ENCODE peak calls at places on chromosomes 6 and 20, in six cellular contexts. One of them, this sample, is unnamed.

GRCh38 chr20:34771680-34772081 is 53.8 kb downstream of the NCOA6 start:
- DNase-seq in PC-3: no peak
- DNase-seq in thoracic aorta: no peak
- DNase-seq in left lung: no peak
- DNase-seq in K562: no peak
- DNase-seq in NAMALWA: no peak
- DNase-seq in this sample: no peak

GRCh38 chr6:18118330-18118729 is 4.1 kb downstream of the NHLRC1 start:
- DNase-seq in thoracic aorta: no peak
- DNase-seq in NAMALWA: no peak
- DNase-seq in K562: no peak
- DNase-seq in left lung: no peak
- DNase-seq in PC-3: no peak
- DNase-seq in this sample: no peak

GRCh38 chr20:57501461-57502330 is 23.2 kb downstream of the CTCFL start:
- DNase-seq in K562: no peak
- DNase-seq in thoracic aorta: no peak
- DNase-seq in left lung: no peak
- DNase-seq in PC-3: no peak
- DNase-seq in NAMALWA: no peak
- DNase-seq in this sample: no peak

GRCh38 chr6:100435299-100435698 is 29.4 kb downstream of the SIM1 start:
- DNase-seq in left lung: no peak
- DNase-seq in PC-3: peak
- DNase-seq in thoracic aorta: no peak
- DNase-seq in NAMALWA: no peak
- DNase-seq in K562: no peak
- DNase-seq in this sample: no peak

GRCh38 chr6:7505196-7505699 is 36.2 kb upstream of the DSP start:
- DNase-seq in thoracic aorta: no peak
- DNase-seq in NAMALWA: no peak
- DNase-seq in K562: no peak
- DNase-seq in PC-3: peak
- DNase-seq in left lung: peak
- DNase-seq in this sample: no peak

GRCh38 chr20:53786445-53787267 is 193.0 kb upstream of the ZNF217 start:
- DNase-seq in NAMALWA: no peak
- DNase-seq in K562: no peak
- DNase-seq in left lung: no peak
- DNase-seq in PC-3: peak
- DNase-seq in thoracic aorta: no peak
- DNase-seq in this sample: no peak

GRCh38 chr6:37628611-37629320 is 68.9 kb downstream of the MDGA1 start:
- DNase-seq in left lung: no peak
- DNase-seq in K562: no peak
- DNase-seq in thoracic aorta: no peak
- DNase-seq in NAMALWA: no peak
- DNase-seq in PC-3: peak
- DNase-seq in this sample: no peak

GRCh38 chr6:75428204-75428603 is 65.4 kb downstream of the FILIP1 start:
- DNase-seq in thoracic aorta: no peak
- DNase-seq in PC-3: no peak
- DNase-seq in left lung: no peak
- DNase-seq in NAMALWA: no peak
- DNase-seq in K562: no peak
- DNase-seq in this sample: no peak

GRCh38 chr6:148619891-148620290 is 126.9 kb upstream of the UST start:
- DNase-seq in thoracic aorta: no peak
- DNase-seq in NAMALWA: no peak
- DNase-seq in PC-3: no peak
- DNase-seq in K562: no peak
- DNase-seq in left lung: no peak
- DNase-seq in this sample: no peak

GRCh38 chr6:157830354-157831017 is 7.4 kb downstream of the SNX9 start:
- DNase-seq in NAMALWA: peak
- DNase-seq in K562: no peak
- DNase-seq in left lung: no peak
- DNase-seq in PC-3: no peak
- DNase-seq in thoracic aorta: no peak
- DNase-seq in this sample: no peak

GRCh38 chr20:4800676-4801449 is 79.2 kb downstream of the PRND start:
- DNase-seq in left lung: no peak
- DNase-seq in K562: no peak
- DNase-seq in PC-3: no peak
- DNase-seq in NAMALWA: no peak
- DNase-seq in thoracic aorta: no peak
- DNase-seq in this sample: no peak

GRCh38 chr6:157269261-157269794 is 54.0 kb downstream of the TMEM242 start:
- DNase-seq in K562: no peak
- DNase-seq in PC-3: no peak
- DNase-seq in NAMALWA: no peak
- DNase-seq in left lung: peak
- DNase-seq in thoracic aorta: peak
- DNase-seq in this sample: no peak

GRCh38 chr20:6828794-6829423 is 61.4 kb downstream of the BMP2 start:
- DNase-seq in thoracic aorta: peak
- DNase-seq in left lung: no peak
- DNase-seq in NAMALWA: peak
- DNase-seq in K562: peak
- DNase-seq in PC-3: peak
- DNase-seq in this sample: peak

GRCh38 chr20:5397418-5397817 is 80.7 kb upstream of the PROKR2 start:
- DNase-seq in NAMALWA: no peak
- DNase-seq in K562: no peak
- DNase-seq in thoracic aorta: no peak
- DNase-seq in PC-3: peak
- DNase-seq in left lung: no peak
- DNase-seq in this sample: no peak

GRCh38 chr6:154995241-154996162 is at the start of gene TIAM2:
- DNase-seq in left lung: peak
- DNase-seq in K562: no peak
- DNase-seq in thoracic aorta: no peak
- DNase-seq in NAMALWA: no peak
- DNase-seq in PC-3: no peak
- DNase-seq in this sample: peak

GRCh38 chr20:8043687-8044278 is 24.2 kb upstream of the TMX4 start:
- DNase-seq in left lung: no peak
- DNase-seq in K562: peak
- DNase-seq in PC-3: peak
- DNase-seq in NAMALWA: peak
- DNase-seq in thoracic aorta: no peak
- DNase-seq in this sample: peak

GRCh38 chr6:151196571-151196970 is 43.2 kb upstream of the AKAP12 start:
- DNase-seq in PC-3: no peak
- DNase-seq in left lung: no peak
- DNase-seq in NAMALWA: no peak
- DNase-seq in K562: no peak
- DNase-seq in thoracic aorta: no peak
- DNase-seq in this sample: no peak

GRCh38 chr20:58231678-58232077 is 3.2 kb upstream of the ANKRD60 start:
- DNase-seq in left lung: no peak
- DNase-seq in thoracic aorta: no peak
- DNase-seq in NAMALWA: no peak
- DNase-seq in PC-3: no peak
- DNase-seq in K562: no peak
- DNase-seq in this sample: no peak

GRCh38 chr20:32062776-32063170 is 10.7 kb downstream of the HCK start:
- DNase-seq in K562: no peak
- DNase-seq in NAMALWA: no peak
- DNase-seq in PC-3: no peak
- DNase-seq in thoracic aorta: no peak
- DNase-seq in left lung: peak
- DNase-seq in this sample: no peak

GRCh38 chr6:112910256-112910655 is 563.1 kb downstream of the RFPL4B start:
- DNase-seq in left lung: no peak
- DNase-seq in PC-3: no peak
- DNase-seq in NAMALWA: no peak
- DNase-seq in K562: no peak
- DNase-seq in thoracic aorta: no peak
- DNase-seq in this sample: no peak

GRCh38 chr6:158028421-158028820 is 46.8 kb downstream of the SYNJ2 start:
- DNase-seq in thoracic aorta: no peak
- DNase-seq in NAMALWA: no peak
- DNase-seq in PC-3: no peak
- DNase-seq in left lung: no peak
- DNase-seq in K562: no peak
- DNase-seq in this sample: no peak

GRCh38 chr6:39225946-39226437 is 3.3 kb downstream of the KCNK5 start:
- DNase-seq in left lung: peak
- DNase-seq in thoracic aorta: no peak
- DNase-seq in K562: peak
- DNase-seq in PC-3: no peak
- DNase-seq in NAMALWA: no peak
- DNase-seq in this sample: no peak

GRCh38 chr6:41373919-41374617 is 38.7 kb downstream of the NCR2 start:
- DNase-seq in thoracic aorta: no peak
- DNase-seq in K562: no peak
- DNase-seq in PC-3: no peak
- DNase-seq in NAMALWA: no peak
- DNase-seq in left lung: no peak
- DNase-seq in this sample: no peak

GRCh38 chr20:19502169-19502568 is 255.9 kb upstream of the RIN2 start:
- DNase-seq in thoracic aorta: no peak
- DNase-seq in NAMALWA: no peak
- DNase-seq in K562: no peak
- DNase-seq in PC-3: no peak
- DNase-seq in left lung: no peak
- DNase-seq in this sample: no peak

GRCh38 chr20:63124092-63124781 is 91.7 kb downstream of the YTHDF1 start:
- DNase-seq in PC-3: peak
- DNase-seq in left lung: peak
- DNase-seq in thoracic aorta: no peak
- DNase-seq in NAMALWA: no peak
- DNase-seq in K562: no peak
- DNase-seq in this sample: no peak

GRCh38 chr20:14777571-14777970 is 440.2 kb upstream of the FLRT3 start:
- DNase-seq in K562: no peak
- DNase-seq in left lung: no peak
- DNase-seq in NAMALWA: no peak
- DNase-seq in PC-3: no peak
- DNase-seq in thoracic aorta: no peak
- DNase-seq in this sample: no peak

GRCh38 chr6:136225496-136225895 is 24.6 kb downstream of the MTFR2 start:
- DNase-seq in left lung: no peak
- DNase-seq in K562: no peak
- DNase-seq in NAMALWA: no peak
- DNase-seq in thoracic aorta: no peak
- DNase-seq in PC-3: no peak
- DNase-seq in this sample: no peak

GRCh38 chr6:20188630-20189075 is 23.6 kb downstream of the MBOAT1 start:
- DNase-seq in left lung: no peak
- DNase-seq in NAMALWA: no peak
- DNase-seq in K562: no peak
- DNase-seq in PC-3: no peak
- DNase-seq in thoracic aorta: no peak
- DNase-seq in this sample: no peak

GRCh38 chr20:9204979-9205378 is 136.1 kb downstream of the PLCB4 start:
- DNase-seq in thoracic aorta: no peak
- DNase-seq in K562: no peak
- DNase-seq in NAMALWA: no peak
- DNase-seq in PC-3: no peak
- DNase-seq in left lung: no peak
- DNase-seq in this sample: no peak

GRCh38 chr6:85458184-85458583 is 8.3 kb downstream of the NT5E start:
- DNase-seq in NAMALWA: no peak
- DNase-seq in PC-3: no peak
- DNase-seq in left lung: no peak
- DNase-seq in K562: no peak
- DNase-seq in thoracic aorta: no peak
- DNase-seq in this sample: no peak

GRCh38 chr6:10528170-10528981 is 7.2 kb downstream of the GCNT2 start:
- DNase-seq in thoracic aorta: no peak
- DNase-seq in NAMALWA: peak
- DNase-seq in K562: no peak
- DNase-seq in PC-3: peak
- DNase-seq in left lung: no peak
- DNase-seq in this sample: no peak

GRCh38 chr6:5672581-5673011 is 334.1 kb downstream of the NRN1 start:
- DNase-seq in NAMALWA: no peak
- DNase-seq in K562: peak
- DNase-seq in thoracic aorta: peak
- DNase-seq in PC-3: peak
- DNase-seq in left lung: no peak
- DNase-seq in this sample: no peak

GRCh38 chr20:44218441-44218840 is 7.9 kb upstream of the OSER1 start:
- DNase-seq in thoracic aorta: no peak
- DNase-seq in K562: no peak
- DNase-seq in NAMALWA: no peak
- DNase-seq in PC-3: no peak
- DNase-seq in left lung: no peak
- DNase-seq in this sample: no peak

GRCh38 chr6:29850011-29850553 is 22.5 kb downstream of the HLA-G start:
- DNase-seq in NAMALWA: no peak
- DNase-seq in left lung: peak
- DNase-seq in K562: peak
- DNase-seq in PC-3: no peak
- DNase-seq in thoracic aorta: no peak
- DNase-seq in this sample: no peak

GRCh38 chr6:39102024-39102820 is 12.8 kb downstream of the SAYSD1 start:
- DNase-seq in NAMALWA: peak
- DNase-seq in PC-3: no peak
- DNase-seq in thoracic aorta: no peak
- DNase-seq in K562: peak
- DNase-seq in left lung: no peak
- DNase-seq in this sample: no peak

GRCh38 chr6:139230421-139230840 is 61.4 kb downstream of the TXLNB start:
- DNase-seq in NAMALWA: peak
- DNase-seq in left lung: no peak
- DNase-seq in PC-3: peak
- DNase-seq in K562: no peak
- DNase-seq in thoracic aorta: no peak
- DNase-seq in this sample: no peak

GRCh38 chr6:144063246-144063743 is 32.1 kb downstream of the SF3B5 start:
- DNase-seq in NAMALWA: no peak
- DNase-seq in thoracic aorta: no peak
- DNase-seq in K562: peak
- DNase-seq in left lung: no peak
- DNase-seq in PC-3: no peak
- DNase-seq in this sample: no peak

GRCh38 chr20:34102342-34102741 is 9.7 kb downstream of the EIF2S2 start:
- DNase-seq in NAMALWA: no peak
- DNase-seq in PC-3: no peak
- DNase-seq in left lung: no peak
- DNase-seq in thoracic aorta: no peak
- DNase-seq in K562: no peak
- DNase-seq in this sample: no peak

GRCh38 chr6:165889636-165890403 is 226.8 kb upstream of the PDE10A start:
- DNase-seq in K562: peak
- DNase-seq in thoracic aorta: no peak
- DNase-seq in PC-3: peak
- DNase-seq in left lung: no peak
- DNase-seq in NAMALWA: peak
- DNase-seq in this sample: no peak